ENCODE peak calls at places on chromosomes 12 and 14, in seven cellular contexts. F is lower leg skin, P is body of pancreas, V is mammary epithelial cell, E is tibial artery, Z is right atrium auricular region, X is psoas muscle. N is an unnamed sample.

GRCh38 chr12:10621278-10621677 is 7.9 kb upstream of the MAGOHB start:
- DNase-seq in F (no peak), P (no peak), V (no peak), E (no peak), Z (no peak), X (no peak), N (no peak)

GRCh38 chr14:90698379-90698869 is 117.8 kb downstream of the TTC7B start:
- DNase-seq in F (peak), P (peak), V (no peak), E (peak), Z (peak), X (peak), N (no peak)

GRCh38 chr12:131985145-131985875 is 35.6 kb downstream of the EP400 start:
- DNase-seq in F (no peak), P (no peak), V (no peak), E (no peak), Z (peak), X (no peak), N (peak)

GRCh38 chr14:90757452-90757851 is 58.8 kb downstream of the TTC7B start:
- DNase-seq in F (no peak), P (no peak), V (no peak), E (no peak), Z (peak), X (peak), N (peak)

GRCh38 chr12:104575442-104575841 is 118.7 kb downstream of the CHST11 start:
- DNase-seq in F (no peak), P (no peak), V (no peak), E (no peak), Z (no peak), X (no peak), N (no peak)

GRCh38 chr12:124749725-124750124 is 113.9 kb downstream of the SCARB1 start:
- DNase-seq in F (no peak), P (no peak), V (no peak), E (no peak), Z (no peak), X (no peak), N (no peak)

GRCh38 chr14:63933110-63933509 is 80.3 kb downstream of the SYNE2 start:
- DNase-seq in F (no peak), P (no peak), V (peak), E (no peak), Z (no peak), X (no peak), N (no peak)

GRCh38 chr12:84973026-84973425 is 60.4 kb upstream of the SLC6A15 start:
- DNase-seq in F (no peak), P (no peak), V (no peak), E (no peak), Z (no peak), X (no peak), N (no peak)

GRCh38 chr12:110743571-110744093 is 941 bp upstream of the PPP1CC start:
- DNase-seq in F (peak), P (peak), V (peak), E (peak), Z (peak), X (peak), N (no peak)

GRCh38 chr14:101790232-101790631 is 28.7 kb downstream of the PPP2R5C start:
- DNase-seq in F (no peak), P (no peak), V (no peak), E (no peak), Z (no peak), X (no peak), N (no peak)

GRCh38 chr14:69763761-69764510 is 3.0 kb upstream of the SRSF5 start:
- DNase-seq in F (peak), P (no peak), V (no peak), E (no peak), Z (no peak), X (no peak), N (no peak)

GRCh38 chr14:104787736-104788532 is 7.6 kb downstream of the AKT1 start:
- DNase-seq in F (no peak), P (no peak), V (no peak), E (no peak), Z (no peak), X (no peak), N (no peak)
- TF ChIP-seq CTCF in F (no peak), P (no peak), V (no peak), E (no peak), Z (no peak), X (no peak), N (no peak)

GRCh38 chr12:57214398-57214781 is 2.2 kb upstream of the NXPH4 start:
- DNase-seq in F (no peak), P (peak), V (no peak), E (peak), Z (no peak), X (peak), N (no peak)
- H3K4me3 ChIP-seq in F (no peak), P (no peak), V (no peak), E (no peak), Z (no peak), X (no peak), N (no peak)

DNA sequence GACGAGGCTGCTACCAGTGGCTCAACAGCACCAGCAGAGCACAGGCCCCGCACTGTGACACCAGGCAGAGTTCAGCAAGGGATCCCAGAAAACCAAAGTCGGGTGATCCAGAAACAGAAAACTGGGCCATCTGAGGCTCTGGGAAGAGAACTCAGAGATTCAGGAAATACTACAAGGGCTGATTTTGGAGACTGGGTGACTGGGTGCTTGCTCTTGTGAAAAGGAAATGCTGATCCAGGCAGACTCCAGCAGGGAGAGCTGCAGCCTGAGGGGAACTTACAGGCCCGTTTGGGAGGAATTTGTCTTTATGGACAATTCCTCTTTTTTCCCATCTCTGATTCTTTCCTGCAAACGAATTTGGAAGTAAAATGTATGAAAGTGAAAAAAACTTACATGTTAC is 28.2 kb downstream of the FOXN3 start:
- DNase-seq in F (no peak), P (no peak), V (no peak), E (no peak), Z (no peak), X (no peak), N (no peak)
- TF ChIP-seq CTCF in F (no peak), P (no peak), V (no peak), E (no peak), Z (peak), X (peak), N (peak)

GRCh38 chr14:103820908-103821307 is 26.5 kb downstream of the PPP1R13B start:
- DNase-seq in F (no peak), P (no peak), V (no peak), E (no peak), Z (no peak), X (no peak), N (no peak)

GRCh38 chr14:103818422-103818821 is 29.0 kb downstream of the PPP1R13B start:
- DNase-seq in F (no peak), P (no peak), V (no peak), E (no peak), Z (no peak), X (no peak), N (no peak)

GRCh38 chr14:103819503-103820307 is 27.7 kb downstream of the PPP1R13B start:
- DNase-seq in F (no peak), P (peak), V (peak), E (peak), Z (no peak), X (peak), N (no peak)

GRCh38 chr14:103818870-103819269 is 28.5 kb downstream of the PPP1R13B start:
- DNase-seq in F (no peak), P (no peak), V (no peak), E (no peak), Z (no peak), X (no peak), N (no peak)

GRCh38 chr14:103820382-103820781 is 27.0 kb downstream of the PPP1R13B start:
- DNase-seq in F (no peak), P (no peak), V (no peak), E (no peak), Z (no peak), X (no peak), N (no peak)
- H3K4me3 ChIP-seq in F (no peak), P (no peak), V (no peak), E (no peak), Z (peak), X (peak), N (peak)

GRCh38 chr14:23299986-23300686 is 2.5 kb downstream of the PPP1R3E start:
- DNase-seq in F (no peak), P (no peak), V (no peak), E (no peak), Z (peak), X (no peak), N (no peak)

GRCh38 chr14:23297878-23298277 is 4.8 kb downstream of the PPP1R3E start:
- DNase-seq in F (no peak), P (no peak), V (no peak), E (no peak), Z (peak), X (no peak), N (no peak)

GRCh38 chr14:23300687-23301223 is 1.9 kb downstream of the PPP1R3E start:
- DNase-seq in F (no peak), P (peak), V (peak), E (peak), Z (peak), X (peak), N (no peak)

GRCh38 chr14:23299186-23299521 is 3.5 kb downstream of the PPP1R3E start:
- DNase-seq in F (no peak), P (no peak), V (no peak), E (no peak), Z (peak), X (no peak), N (no peak)

GRCh38 chr14:23299558-23299957 is 3.1 kb downstream of the PPP1R3E start:
- DNase-seq in F (no peak), P (no peak), V (peak), E (no peak), Z (peak), X (no peak), N (no peak)
- TF ChIP-seq CTCF in F (no peak), P (peak), V (peak), E (peak), Z (no peak), X (peak), N (no peak)

GRCh38 chr14:22598099-22598895 is at the start of gene ABHD4:
- DNase-seq in F (peak), P (peak), V (peak), E (peak), Z (peak), X (peak), N (peak)

GRCh38 chr14:22596354-22596879 is 1.7 kb upstream of the ABHD4 start:
- DNase-seq in F (no peak), P (no peak), V (no peak), E (no peak), Z (no peak), X (no peak), N (no peak)

GRCh38 chr14:22597771-22598098 is 365 bp upstream of the ABHD4 start:
- DNase-seq in F (no peak), P (no peak), V (no peak), E (no peak), Z (no peak), X (no peak), N (no peak)

GRCh38 chr14:22598896-22599244 is 770 bp downstream of the ABHD4 start:
- DNase-seq in F (no peak), P (peak), V (peak), E (peak), Z (peak), X (no peak), N (no peak)

DNA sequence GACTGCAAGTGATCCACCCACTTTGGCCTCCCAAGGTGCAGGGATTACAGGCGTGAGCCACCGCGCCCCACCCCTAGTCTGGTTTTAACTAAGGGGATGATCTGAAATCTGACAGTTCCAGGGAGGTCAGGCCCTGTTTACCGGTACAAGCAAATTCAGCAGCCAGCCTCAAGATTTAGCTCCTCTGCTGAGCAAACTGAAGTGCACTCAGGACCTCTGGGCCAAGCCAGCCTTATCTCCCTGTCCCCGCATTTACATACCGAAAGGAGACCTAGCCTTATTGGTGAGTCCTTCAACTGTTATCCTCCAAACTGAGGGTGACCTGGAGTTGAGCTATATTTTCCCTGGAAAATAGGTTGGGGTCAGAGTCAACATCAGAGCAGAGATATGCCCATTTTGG is 835 bp upstream of the ABHD4 start:
- DNase-seq in F (no peak), P (no peak), V (no peak), E (no peak), Z (no peak), X (no peak), N (no peak)
- H3K4me3 ChIP-seq in F (no peak), P (no peak), V (no peak), E (peak), Z (no peak), X (peak), N (peak)

DNA sequence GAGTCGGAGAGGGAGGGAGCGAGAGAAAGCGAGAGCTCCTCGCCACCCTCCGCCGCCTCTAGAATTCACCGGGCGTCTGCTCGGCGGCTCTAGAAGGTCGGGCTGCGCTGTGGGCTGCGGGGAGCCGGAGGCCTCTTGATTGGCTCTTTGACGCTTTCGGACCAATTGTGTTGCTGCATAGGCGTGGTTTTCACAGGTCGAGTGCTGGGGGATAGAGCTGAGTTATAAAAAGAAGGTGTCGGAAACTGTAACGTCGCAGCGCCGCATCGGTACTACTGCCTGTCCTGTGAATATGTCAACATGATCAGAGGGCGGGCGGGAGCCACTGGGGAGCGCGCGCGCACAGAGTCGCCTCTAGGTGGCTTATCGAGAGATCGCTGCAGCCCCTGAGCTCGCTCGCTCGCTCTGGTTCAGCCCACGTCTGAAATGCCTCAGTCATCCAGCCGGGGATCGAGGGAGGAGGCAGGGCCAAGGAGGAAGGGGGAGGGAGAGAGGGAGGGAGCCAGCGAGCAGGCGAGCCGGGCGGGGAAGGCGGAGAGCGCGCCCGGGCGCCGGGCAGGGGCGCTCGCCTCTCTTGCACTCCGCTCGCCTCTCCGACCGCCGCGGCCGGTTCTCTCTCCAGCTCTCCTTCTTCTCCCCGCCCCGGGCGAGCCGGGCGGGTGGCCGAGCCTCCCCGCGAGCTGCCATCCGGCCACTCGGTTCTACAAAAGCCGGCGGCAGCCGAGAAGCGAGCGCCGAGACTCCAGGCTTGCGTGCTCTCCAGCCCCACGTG is at the start of gene TBX3:
- DNase-seq in F (peak), P (peak), V (peak), E (peak), Z (peak), X (peak), N (peak)
- TF ChIP-seq CTCF in F (no peak), P (peak), V (peak), E (peak), Z (peak), X (peak), N (peak)

DNA sequence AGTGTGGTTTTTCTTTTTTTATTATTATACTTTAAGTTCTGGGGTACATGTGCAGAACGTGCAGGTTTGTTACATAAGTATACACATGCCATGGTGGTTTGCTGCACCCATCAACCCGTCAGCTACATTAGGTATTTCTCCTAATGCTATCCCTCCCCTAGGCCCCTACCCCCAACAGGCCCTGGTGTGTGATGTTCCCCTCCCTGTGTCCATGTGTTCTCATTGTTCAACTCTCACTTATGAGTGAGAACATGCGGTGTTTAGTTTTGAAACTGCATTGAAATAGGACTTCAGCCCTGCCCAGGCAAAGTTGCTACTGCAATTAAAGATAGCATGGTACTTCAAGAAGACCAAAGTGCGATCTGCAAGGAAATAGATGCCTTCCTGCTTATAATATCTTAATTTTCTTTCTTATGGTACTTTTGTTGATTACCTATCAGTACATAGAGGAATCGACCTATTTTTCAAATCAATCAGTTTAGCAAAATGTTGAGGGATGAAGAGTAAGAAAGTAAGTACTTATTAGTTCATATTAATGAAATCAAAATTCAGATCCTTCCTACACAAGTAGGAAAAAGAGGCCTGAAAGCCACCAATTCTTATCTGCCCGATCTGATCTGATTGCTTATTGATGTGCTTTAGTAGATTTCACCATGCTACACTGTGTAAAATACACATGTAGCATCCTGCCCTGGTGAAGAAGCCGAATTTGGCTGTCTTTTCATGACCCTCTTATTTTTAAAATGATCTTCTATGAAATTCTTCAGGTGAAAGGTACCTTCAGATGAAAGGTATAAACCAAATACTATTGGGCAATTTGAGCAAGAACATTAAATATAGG is 1.6 kb downstream of the LTA4H start:
- DNase-seq in F (no peak), P (no peak), V (no peak), E (no peak), Z (no peak), X (no peak), N (no peak)
- H3K4me3 ChIP-seq in F (no peak), P (no peak), V (peak), E (peak), Z (peak), X (peak), N (peak)

DNA sequence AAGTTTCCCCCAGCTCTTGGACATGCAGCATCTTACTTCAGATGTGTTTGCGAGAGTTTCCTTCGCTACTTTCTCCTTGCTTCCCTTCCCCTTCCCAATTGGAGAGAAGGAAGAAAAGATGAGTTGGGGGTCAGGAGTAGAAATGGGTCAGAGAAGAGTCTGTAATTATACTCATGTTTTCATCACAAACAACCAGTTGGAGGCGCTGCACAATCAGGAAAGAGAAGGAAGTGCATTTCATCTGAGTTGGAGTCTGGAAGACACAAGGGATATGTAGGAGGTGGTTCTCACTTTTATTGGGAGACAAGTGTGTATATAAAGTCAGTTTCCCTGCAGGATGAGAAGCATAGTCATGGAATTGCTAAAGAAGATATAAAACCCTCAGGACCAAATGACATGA is 31.3 kb upstream of the VSX2 start:
- DNase-seq in F (no peak), P (no peak), V (peak), E (no peak), Z (no peak), X (no peak), N (no peak)
- TF ChIP-seq CTCF in F (no peak), P (no peak), V (peak), E (no peak), Z (no peak), X (no peak), N (no peak)

GRCh38 chr12:54360717-54361456 is 3.4 kb downstream of the GPR84 start:
- DNase-seq in F (no peak), P (peak), V (peak), E (peak), Z (no peak), X (peak), N (no peak)

GRCh38 chr12:54359762-54360351 is 4.4 kb downstream of the GPR84 start:
- DNase-seq in F (no peak), P (no peak), V (no peak), E (no peak), Z (no peak), X (no peak), N (no peak)

GRCh38 chr12:54358620-54358944 is 5.7 kb downstream of the GPR84 start:
- DNase-seq in F (no peak), P (no peak), V (no peak), E (no peak), Z (no peak), X (no peak), N (no peak)

GRCh38 chr12:54357802-54358619 is 6.3 kb downstream of the GPR84 start:
- DNase-seq in F (no peak), P (no peak), V (no peak), E (no peak), Z (no peak), X (no peak), N (no peak)

DNA sequence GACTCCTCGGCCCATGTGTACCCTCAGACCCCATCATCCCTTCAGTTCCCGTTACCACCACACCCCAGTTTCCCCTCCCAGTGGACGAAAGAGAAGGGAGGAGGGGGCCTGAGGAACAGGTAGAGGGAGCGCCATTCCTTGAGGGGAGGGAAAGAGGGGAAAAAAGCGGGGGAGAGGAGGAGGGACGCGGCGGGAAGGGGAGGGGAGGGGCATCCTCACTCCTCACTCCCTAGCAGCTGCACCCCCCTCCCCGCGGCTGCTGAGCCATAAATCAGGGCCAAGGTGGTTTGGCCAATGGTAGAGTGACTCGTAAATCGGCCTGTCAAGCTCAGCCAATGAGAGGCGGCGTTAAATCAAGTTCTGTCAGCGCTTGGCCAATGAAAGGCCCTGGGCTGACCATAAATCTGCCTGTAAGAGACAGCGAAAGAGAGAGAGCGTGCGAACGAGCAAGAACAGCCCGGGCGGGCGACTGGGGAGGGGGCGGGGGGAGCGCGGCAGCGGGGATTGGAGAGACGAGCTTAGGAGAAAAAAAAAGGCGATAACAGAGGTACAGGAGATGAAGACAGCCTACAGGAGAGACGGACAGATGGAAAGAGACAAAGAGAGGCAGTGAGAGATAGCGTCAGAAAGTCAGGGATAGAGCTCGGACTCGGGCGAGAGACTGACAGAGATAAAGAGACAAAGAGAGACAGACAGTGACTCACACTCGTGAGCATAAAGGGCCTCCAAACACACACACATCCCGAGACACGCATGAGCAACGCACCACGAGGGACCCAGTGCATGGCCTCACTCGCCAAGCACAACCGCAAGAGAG is 5.1 kb downstream of the GPR84 start:
- DNase-seq in F (peak), P (peak), V (peak), E (peak), Z (peak), X (peak), N (peak)
- H3K4me3 ChIP-seq in F (peak), P (peak), V (peak), E (peak), Z (peak), X (peak), N (peak)